ENCODE peak calls at places on chromosomes 6 and 20, in eight cellular contexts. S, F, R, X, G, J, M and E are unnamed samples.

GRCh38 chr20:41738584-41739193 is 120.5 kb upstream of the CHD6 start:
- DNase-seq in S (peak; percentile 63), F (no peak), R (peak; percentile 31), X (peak; percentile 61), G (peak; percentile 56), J (peak; percentile 23), M (no peak), E (peak; percentile 15)

GRCh38 chr20:560680-561079 is 17.1 kb upstream of the CSNK2A1 start:
- DNase-seq in S (no peak), F (no peak), R (no peak), X (no peak), G (no peak), J (no peak), M (no peak), E (no peak)

GRCh38 chr20:38224534-38224933 is 36.0 kb downstream of the KIAA1755 start:
- DNase-seq in S (no peak), F (no peak), R (no peak), X (no peak), G (no peak), J (no peak), M (no peak), E (no peak)

GRCh38 chr6:121285041-121285440 is 49.2 kb downstream of the TBC1D32 start:
- DNase-seq in S (no peak), F (no peak), R (peak; percentile 83), X (peak; percentile 74), G (no peak), J (no peak), M (no peak), E (no peak)

GRCh38 chr20:62771396-62772102 is 24.7 kb upstream of the MRGBP start:
- DNase-seq in S (peak; percentile 46), F (no peak), R (no peak), X (no peak), G (no peak), J (no peak), M (no peak), E (no peak)

GRCh38 chr20:61805781-61806180 is 259.9 kb downstream of the TAF4 start:
- DNase-seq in S (peak; percentile 29), F (no peak), R (no peak), X (no peak), G (no peak), J (no peak), M (no peak), E (no peak)

GRCh38 chr6:837380-837779 is 144.4 kb upstream of the EXOC2 start:
- DNase-seq in S (no peak), F (no peak), R (no peak), X (no peak), G (no peak), J (no peak), M (no peak), E (no peak)

GRCh38 chr20:59412251-59412650 is 111.8 kb downstream of the EDN3 start:
- DNase-seq in S (no peak), F (no peak), R (no peak), X (no peak), G (no peak), J (no peak), M (no peak), E (no peak)

GRCh38 chr6:159978291-159979135 is 9.6 kb downstream of the IGF2R start:
- DNase-seq in S (no peak), F (no peak), R (no peak), X (no peak), G (peak; percentile 67), J (no peak), M (no peak), E (no peak)

GRCh38 chr6:129575378-129576118 is 134.4 kb downstream of the ARHGAP18 start:
- DNase-seq in S (no peak), F (no peak), R (peak; percentile 72), X (peak; percentile 78), G (peak; percentile 17), J (peak; percentile 7), M (no peak), E (peak; percentile 31)

GRCh38 chr6:138162104-138162946 is 586 bp downstream of the ARFGEF3 start:
- DNase-seq in S (no peak), F (no peak), R (no peak), X (no peak), G (peak; percentile 55), J (no peak), M (no peak), E (no peak)

GRCh38 chr20:15616626-15617025 is 956.6 kb downstream of the KIF16B start:
- DNase-seq in S (no peak), F (no peak), R (peak; percentile 28), X (no peak), G (no peak), J (no peak), M (no peak), E (no peak)

GRCh38 chr20:25859649-25860530 is 163.2 kb upstream of the ZNF337 start:
- DNase-seq in S (peak; percentile 89), F (peak; percentile 65), R (no peak), X (peak; percentile 68), G (peak; percentile 80), J (peak; percentile 79), M (peak; percentile 56), E (peak; percentile 85)

GRCh38 chr20:43721429-43722152 is 5.2 kb downstream of the GTSF1L start:
- DNase-seq in S (no peak), F (no peak), R (no peak), X (no peak), G (no peak), J (no peak), M (no peak), E (no peak)

GRCh38 chr20:51092238-51092822 is 69.4 kb upstream of the KCNG1 start:
- DNase-seq in S (no peak), F (no peak), R (no peak), X (peak; percentile 47), G (no peak), J (no peak), M (no peak), E (no peak)

GRCh38 chr6:137246164-137246563 is 27.0 kb upstream of the IFNGR1 start:
- DNase-seq in S (no peak), F (no peak), R (no peak), X (no peak), G (no peak), J (no peak), M (no peak), E (no peak)

GRCh38 chr20:46562373-46563169 is 12.1 kb upstream of the OCSTAMP start:
- DNase-seq in S (peak; percentile 72), F (peak; percentile 71), R (peak; percentile 64), X (peak; percentile 83), G (peak; percentile 81), J (peak; percentile 74), M (peak; percentile 38), E (peak; percentile 66)

GRCh38 chr6:113697642-113698410 is 159.3 kb upstream of the MARCKS start:
- DNase-seq in S (no peak), F (no peak), R (peak; percentile 98), X (peak; percentile 86), G (no peak), J (no peak), M (no peak), E (no peak)

GRCh38 chr6:43702522-43703440 is 15.2 kb upstream of the MRPS18A start:
- DNase-seq in S (peak; percentile 96), F (peak; percentile 93), R (peak; percentile 83), X (peak; percentile 97), G (peak; percentile 90), J (peak; percentile 96), M (no peak), E (no peak)

GRCh38 chr20:10637062-10637559 is 36.7 kb downstream of the JAG1 start:
- DNase-seq in S (peak; percentile 70), F (no peak), R (peak; percentile 77), X (peak; percentile 79), G (no peak), J (no peak), M (no peak), E (no peak)

GRCh38 chr6:85416049-85416448 is 33.8 kb upstream of the NT5E start:
- DNase-seq in S (no peak), F (no peak), R (peak; percentile 67), X (no peak), G (no peak), J (no peak), M (no peak), E (no peak)

GRCh38 chr6:100620085-100620484 is 155.4 kb upstream of the SIM1 start:
- DNase-seq in S (no peak), F (no peak), R (peak; percentile 94), X (peak; percentile 59), G (no peak), J (no peak), M (no peak), E (no peak)

GRCh38 chr6:29762781-29763214 is 39.6 kb downstream of the HLA-F start:
- DNase-seq in S (no peak), F (peak; percentile 28), R (no peak), X (no peak), G (no peak), J (no peak), M (no peak), E (no peak)

GRCh38 chr20:59820204-59821041 is 113.0 kb downstream of the SYCP2 start:
- DNase-seq in S (peak; percentile 77), F (peak; percentile 27), R (no peak), X (no peak), G (peak; percentile 32), J (peak; percentile 44), M (no peak), E (no peak)

GRCh38 chr6:148426317-148426977 is 83.8 kb downstream of the SASH1 start:
- DNase-seq in S (no peak), F (no peak), R (no peak), X (no peak), G (no peak), J (no peak), M (no peak), E (no peak)

GRCh38 chr6:101740631-101741030 is 347.1 kb downstream of the GRIK2 start:
- DNase-seq in S (no peak), F (no peak), R (no peak), X (no peak), G (no peak), J (no peak), M (no peak), E (no peak)

GRCh38 chr20:10236540-10237533 is 18.2 kb downstream of the SNAP25 start:
- DNase-seq in S (no peak), F (no peak), R (no peak), X (no peak), G (no peak), J (no peak), M (no peak), E (no peak)

GRCh38 chr6:11885159-11885558 is 106.6 kb upstream of the ADTRP start:
- DNase-seq in S (no peak), F (no peak), R (no peak), X (no peak), G (no peak), J (no peak), M (no peak), E (no peak)
- H3K4me1 ChIP-seq in S (no peaks in the 10 kb centered on the region), F (no peaks in the 10 kb centered on the region), R (no peaks in the 10 kb centered on the region), X (no peaks in the 10 kb centered on the region), G (no peaks in the 10 kb centered on the region), J (no peaks in the 10 kb centered on the region), M (no peaks in the 10 kb centered on the region), E (no peaks in the 10 kb centered on the region)

GRCh38 chr6:31115941-31116560 is 1.5 kb downstream of the PSORS1C1 start:
- DNase-seq in S (no peak), F (no peak), R (no peak), X (no peak), G (no peak), J (no peak), M (no peak), E (no peak)
- H3K4me3 ChIP-seq in S (no peak overlapping the region), F (no peak overlapping the region), R (no peak overlapping the region), X (no peak overlapping the region), G (no peak overlapping the region), J (no peak overlapping the region), M (no peak overlapping the region), E (no peak overlapping the region)

GRCh38 chr20:55978550-55978949 is 26.8 kb downstream of the CBLN4 start:
- DNase-seq in S (no peak), F (no peak), R (no peak), X (no peak), G (no peak), J (no peak), M (no peak), E (no peak)
- H3K9me3 ChIP-seq in S (no peaks in the 10 kb centered on the region), F (no peaks in the 10 kb centered on the region), R (peaks cover 22% of the 10 kb centered on the region), X (no peaks in the 10 kb centered on the region), G (no peaks in the 10 kb centered on the region), J (no peaks in the 10 kb centered on the region), M (no peaks in the 10 kb centered on the region), E (no peaks in the 10 kb centered on the region)

GRCh38 chr6:56770011-56770520 is 127.4 kb upstream of the DST start:
- DNase-seq in S (no peak), F (no peak), R (peak; percentile 45), X (peak; percentile 40), G (no peak), J (no peak), M (no peak), E (no peak)
- H3K4me1 ChIP-seq in S (peaks cover 82% of the 10 kb centered on the region), F (peaks cover 14% of the 10 kb centered on the region), R (peaks cover 15% of the 10 kb centered on the region), X (peaks cover 5% of the 10 kb centered on the region), G (no peaks in the 10 kb centered on the region), J (peaks cover 3% of the 10 kb centered on the region), M (no peaks in the 10 kb centered on the region), E (no peaks in the 10 kb centered on the region)